ENCODE peak calls at places on chromosomes 13 and 19, in nine cellular contexts. H is Peyer's patch, J is thyroid gland, V is breast epithelium, Y is stomach, T is testis, R is uterus, C is A549, A is upper lobe of left lung. O is an unnamed sample.

GRCh38 chr19:17078920-17079709 is 3.5 kb downstream of the MYO9B start:
- DNase-seq in R (no peak), Y (no peak), H (no peak), V (no peak), J (no peak), T (peak; percentile 87), A (no peak), C (no peak), O (no peak)

GRCh38 chr13:103758222-103758621 is 692.0 kb upstream of the SLC10A2 start:
- DNase-seq in V (no peak), H (no peak), J (no peak), Y (no peak), T (no peak), R (no peak), C (no peak), A (no peak), O (no peak)

GRCh38 chr13:36453518-36453917 is 21.2 kb downstream of the CCNA1 start:
- DNase-seq in Y (no peak), R (no peak), C (no peak), J (no peak), A (no peak), V (no peak), H (no peak), T (no peak), O (no peak)

GRCh38 chr13:43981512-43982301 is 102.0 kb downstream of the LACC1 start:
- DNase-seq in R (no peak), C (no peak), T (no peak), A (no peak), V (no peak), J (no peak), Y (no peak), H (no peak), O (no peak)

GRCh38 chr13:101626925-101627555 is 174.6 kb downstream of the ITGBL1 start:
- DNase-seq in C (no peak), H (peak; percentile 55), A (no peak), Y (no peak), V (no peak), J (no peak), T (no peak), R (no peak), O (no peak)

GRCh38 chr19:36116344-36116637 is 1.0 kb downstream of the TBCB start:
- DNase-seq in A (no peak), J (no peak), H (no peak), T (no peak), Y (no peak), V (no peak), R (no peak), C (no peak), O (no peak)

GRCh38 chr19:23554548-23554947 is 132.5 kb downstream of the ZNF675 start:
- DNase-seq in H (no peak), Y (no peak), R (no peak), A (no peak), V (no peak), T (no peak), C (no peak), J (no peak), O (no peak)

GRCh38 chr13:114082849-114083645 is 49.4 kb downstream of the RASA3 start:
- DNase-seq in A (no peak), R (no peak), C (no peak), V (no peak), T (no peak), Y (no peak), H (no peak), J (no peak), O (no peak)

GRCh38 chr13:101149735-101150380 is 266.4 kb downstream of the NALCN start:
- DNase-seq in V (no peak), R (no peak), T (no peak), C (peak; percentile 13), Y (no peak), J (no peak), H (no peak), A (no peak), O (no peak)

GRCh38 chr19:13078897-13079541 is 23.6 kb downstream of the LYL1 start:
- DNase-seq in T (no peak), V (no peak), C (no peak), J (peak; percentile 63), Y (peak; percentile 77), A (no peak), R (peak; percentile 68), H (no peak), O (no peak)

GRCh38 chr19:29708553-29709439 is 6.3 kb downstream of the C19orf12 start:
- DNase-seq in H (peak; percentile 86), Y (no peak), R (no peak), A (no peak), V (no peak), J (no peak), T (no peak), C (no peak), O (no peak)

GRCh38 chr13:36519432-36519831 is 87.1 kb downstream of the CCNA1 start:
- DNase-seq in V (no peak), T (no peak), C (no peak), Y (no peak), H (no peak), A (no peak), R (no peak), J (no peak), O (no peak)

GRCh38 chr13:40143559-40143958 is 488.1 kb downstream of the COG6 start:
- DNase-seq in R (no peak), J (no peak), Y (no peak), T (no peak), V (no peak), C (no peak), A (no peak), H (no peak), O (no peak)

GRCh38 chr13:74987124-74987690 is 494.8 kb downstream of the TBC1D4 start:
- DNase-seq in A (no peak), V (no peak), J (no peak), R (no peak), Y (no peak), T (no peak), H (no peak), C (no peak), O (no peak)

GRCh38 chr19:2237051-2237868 is 636 bp downstream of the SF3A2 start:
- DNase-seq in R (no peak), T (no peak), Y (no peak), A (no peak), C (no peak), V (no peak), J (no peak), H (no peak), O (no peak)

GRCh38 chr19:2239173-2239572 is 2.5 kb downstream of the SF3A2 start:
- DNase-seq in J (no peak), Y (no peak), R (no peak), A (no peak), H (no peak), C (no peak), T (no peak), V (no peak), O (no peak)

GRCh38 chr19:2236285-2237050 is at the start of the genes PLEKHJ1 and SF3A2:
- DNase-seq in C (peak; percentile 97), H (peak; percentile 98), A (peak; percentile 99), V (peak; percentile 97), R (peak; percentile 99), T (peak; percentile 96), J (peak; percentile 95), Y (peak; percentile 97), O (peak; percentile 73)

GRCh38 chr19:2235396-2236284 is 489 bp downstream of the PLEKHJ1 start:
- DNase-seq in J (peak; percentile 84), C (no peak), H (peak; percentile 90), V (peak; percentile 32), T (peak; percentile 67), A (no peak), R (no peak), Y (peak; percentile 79), O (no peak)

DNA sequence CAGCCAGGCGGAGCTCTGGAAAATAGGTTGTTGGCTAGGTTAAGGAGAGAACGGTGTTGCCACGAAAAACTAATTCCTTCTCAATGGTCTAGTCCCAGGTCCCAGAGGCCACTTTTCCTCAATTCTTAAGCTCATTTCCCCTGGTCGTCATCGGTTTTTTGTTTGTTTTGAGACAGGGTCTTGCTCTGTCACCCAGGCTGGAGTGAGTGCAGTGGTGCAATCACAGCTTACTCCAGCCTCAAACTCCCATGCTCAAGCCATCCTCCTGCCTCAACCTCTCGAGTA is 1.2 kb downstream of the SF3A2 start:
- DNase-seq in H (no peak), A (no peak), C (no peak), V (no peak), Y (no peak), T (no peak), J (no peak), R (no peak), O (no peak)
- H3K27ac ChIP-seq in H (no peak overlapping the region), A (peak overlapping the region; percentile 98), C (peak overlapping the region; percentile 99), V (peak overlapping the region; percentile 99), Y (peak overlapping the region; percentile 21), T (no peak overlapping the region), J (no peak overlapping the region), R (no peak overlapping the region), O (no peak overlapping the region)

DNA sequence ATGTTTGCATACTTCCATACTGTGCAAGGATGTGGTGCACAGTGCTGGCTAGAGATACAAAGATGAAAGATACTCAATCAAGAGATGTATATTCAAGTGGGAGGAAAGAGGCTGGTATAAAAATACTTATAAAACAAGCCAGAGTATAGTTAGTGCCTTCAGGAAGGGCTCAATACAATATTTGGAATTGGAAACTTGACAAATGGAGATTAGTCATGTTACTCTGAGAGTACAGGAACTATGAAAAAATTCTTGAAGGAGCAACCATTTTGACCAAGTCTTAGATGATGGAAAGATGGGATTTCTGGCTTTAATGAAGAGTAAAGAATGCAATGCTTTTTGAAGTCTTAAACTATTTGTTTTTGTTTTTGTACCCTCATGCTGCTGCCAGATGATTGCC is 8.1 kb downstream of the PDS5B start:
- DNase-seq in Y (no peak), R (no peak), A (no peak), C (no peak), J (no peak), H (no peak), T (no peak), V (no peak), O (no peak)
- H3K9me3 ChIP-seq in Y (peaks cover 6% of the 10 kb centered on the region), R (no peaks in the 10 kb centered on the region), A (no peaks in the 10 kb centered on the region), C (no peaks in the 10 kb centered on the region), J (no peaks in the 10 kb centered on the region), H (no peaks in the 10 kb centered on the region), T (no peaks in the 10 kb centered on the region), V (no peaks in the 10 kb centered on the region), O (no peaks in the 10 kb centered on the region)

GRCh38 chr19:43826787-43827754 is at the start of gene ZNF283:
- DNase-seq in A (peak; percentile 81), C (peak; percentile 96), R (peak; percentile 90), J (peak; percentile 94), T (peak; percentile 97), V (peak; percentile 85), H (peak; percentile 96), Y (peak; percentile 91), O (peak; percentile 32)
- TF ChIP-seq POLR2A in A (no peak), C (no peak), R (no peak), J (peak; percentile 19), T (no peak), V (no peak), H (no peak), Y (no peak), O (no peak)

DNA sequence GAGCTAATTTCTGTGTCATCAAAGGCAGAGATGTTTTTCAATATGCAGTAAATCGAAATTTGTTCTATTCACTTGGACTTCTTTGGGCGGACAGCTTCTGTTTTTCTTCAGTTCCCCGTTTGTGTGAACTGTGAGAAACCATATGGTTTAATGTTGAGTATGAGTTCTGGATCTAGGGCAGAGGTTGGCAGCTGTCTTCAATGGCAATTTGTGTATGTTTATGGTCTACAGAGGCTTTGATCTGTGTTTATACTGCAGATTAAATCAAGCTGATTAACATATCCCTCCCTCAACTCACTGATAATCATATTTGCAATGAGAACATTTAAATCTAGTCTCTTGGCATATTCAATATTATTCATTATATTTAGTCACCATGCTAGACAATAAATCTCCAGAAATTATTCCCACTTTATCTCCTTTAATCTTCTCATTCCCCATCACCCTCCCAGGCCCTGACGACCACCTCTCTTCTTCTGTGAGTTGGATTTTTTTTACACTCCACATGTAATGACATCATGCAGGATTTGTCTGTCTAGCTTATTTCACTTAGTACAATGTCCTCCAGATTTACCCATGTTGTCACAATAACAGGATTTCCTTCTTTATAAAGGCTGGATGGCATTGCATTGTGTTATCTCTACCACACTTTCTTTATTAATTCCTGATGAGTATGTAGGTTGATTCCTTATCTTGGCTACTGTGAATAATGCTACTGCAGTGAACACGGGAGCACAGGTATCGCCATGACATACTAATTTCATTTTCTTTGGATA is 9.0 kb downstream of the ZNF331 start:
- DNase-seq in A (no peak), H (no peak), Y (no peak), R (no peak), J (no peak), V (no peak), C (no peak), T (no peak), O (no peak)
- H3K27ac ChIP-seq in A (peak overlapping the region; percentile 72), H (no peak overlapping the region), Y (peak overlapping the region; percentile 69), R (no peak overlapping the region), J (no peak overlapping the region), V (no peak overlapping the region), C (peak overlapping the region; percentile 41), T (no peak overlapping the region), O (no peak overlapping the region)

O was measured in esophagus squamous epithelium.